ENCODE peak calls at places on chromosomes 6 and 20, in five cellular contexts. E is lung, K is BE2C, H is heart left ventricle, P is breast epithelium. L is an unnamed sample. For H3K4me1 and H3K27me3, the result is how much of the 10 kb centered on the place peaks cover.

GRCh38 chr6:134195164-134195906 is 122.6 kb downstream of the SGK1 start:
- DNase-seq in E (no peak), K (no peak), H (no peak), P (no peak), L (no peak)

GRCh38 chr6:13139119-13139518 is 189.2 kb downstream of the TBC1D7 start:
- DNase-seq in E (no peak), K (no peak), H (no peak), P (no peak), L (no peak)

GRCh38 chr20:23235173-23236027 is 115.2 kb upstream of the NXT1 start:
- DNase-seq in E (peak), K (peak), H (peak), P (no peak), L (peak)

GRCh38 chr6:22251331-22251730 is 45.5 kb downstream of the PRL start:
- DNase-seq in E (no peak), K (no peak), H (no peak), P (no peak), L (no peak)

GRCh38 chr20:51003776-51004175 is 19.1 kb downstream of the KCNG1 start:
- DNase-seq in E (no peak), K (no peak), H (peak), P (no peak), L (no peak)

GRCh38 chr6:9540534-9541126 is 874.2 kb downstream of the TFAP2A start:
- DNase-seq in E (no peak), K (no peak), H (no peak), P (no peak), L (no peak)

GRCh38 chr6:9131201-9131600 is 695.9 kb upstream of the SLC35B3 start:
- DNase-seq in E (no peak), K (no peak), H (no peak), P (no peak), L (no peak)

GRCh38 chr6:73803562-73804221 is 107.7 kb downstream of the CD109 start:
- DNase-seq in E (no peak), K (peak), H (no peak), P (no peak), L (no peak)

GRCh38 chr6:21005816-21006553 is 471.7 kb downstream of the CDKAL1 start:
- DNase-seq in E (no peak), K (peak), H (no peak), P (no peak), L (no peak)

GRCh38 chr6:154579046-154579823 is 68.8 kb upstream of the CNKSR3 start:
- DNase-seq in E (peak), K (no peak), H (no peak), P (no peak), L (no peak)

GRCh38 chr6:45548657-45549515 is 171.2 kb upstream of the SUPT3H start:
- DNase-seq in E (no peak), K (no peak), H (no peak), P (no peak), L (no peak)

GRCh38 chr6:143545165-143545564 is 33.6 kb upstream of the FUCA2 start:
- DNase-seq in E (no peak), K (no peak), H (no peak), P (no peak), L (no peak)

GRCh38 chr20:6616421-6616820 is 151.1 kb upstream of the BMP2 start:
- DNase-seq in E (no peak), K (no peak), H (no peak), P (no peak), L (no peak)

GRCh38 chr6:127301199-127301700 is 34.6 kb downstream of the RNF146 start:
- DNase-seq in E (no peak), K (no peak), H (no peak), P (no peak), L (no peak)

GRCh38 chr20:5128886-5129285 is 2.1 kb downstream of the CDS2 start:
- DNase-seq in E (no peak), K (no peak), H (no peak), P (no peak), L (no peak)

GRCh38 chr6:89260310-89260709 is 43.2 kb upstream of the GABRR1 start:
- DNase-seq in E (no peak), K (no peak), H (no peak), P (no peak), L (no peak)

GRCh38 chr20:46411637-46412036 is 5.2 kb upstream of the ELMO2 start:
- DNase-seq in E (no peak), K (no peak), H (no peak), P (no peak), L (no peak)

GRCh38 chr6:139982652-139983051 is 608.2 kb upstream of the CITED2 start:
- DNase-seq in E (no peak), K (peak), H (no peak), P (no peak), L (no peak)

GRCh38 chr6:96156425-96156824 is 140.7 kb downstream of the FUT9 start:
- DNase-seq in E (no peak), K (no peak), H (no peak), P (no peak), L (no peak)

GRCh38 chr6:12271997-12272396 is 18.2 kb upstream of the EDN1 start:
- DNase-seq in E (no peak), K (no peak), H (no peak), P (no peak), L (no peak)

GRCh38 chr6:138805431-138805830 is 9.5 kb downstream of the ECT2L start:
- DNase-seq in E (no peak), K (no peak), H (no peak), P (no peak), L (peak)

GRCh38 chr20:62212309-62212708 is 7.8 kb downstream of the HRH3 start:
- DNase-seq in E (no peak), K (no peak), H (peak), P (no peak), L (no peak)
- H3K4me1 ChIP-seq in E (under half), K (under half), H (under half), P (under half), L (under half)

GRCh38 chr6:165774903-165775608 is 112.0 kb upstream of the PDE10A start:
- DNase-seq in E (peak), K (no peak), H (no peak), P (no peak), L (peak)
- H3K27me3 ChIP-seq in E (under half), K (under half), H (under half), P (under half), L (under half)

GRCh38 chr6:161440299-161440698 is 166.4 kb upstream of the AGPAT4 start:
- DNase-seq in E (no peak), K (no peak), H (no peak), P (no peak), L (no peak)
- H3K4me1 ChIP-seq in E (under half), K (under half), H (under half), P (under half), L (under half)

GRCh38 chr6:42569102-42570028 is 5.5 kb downstream of the UBR2 start:
- DNase-seq in E (no peak), K (no peak), H (no peak), P (no peak), L (no peak)
- H3K27me3 ChIP-seq in E (under half), K (under half), H (under half), P (under half), L (under half)

GRCh38 chr6:44128020-44128917 is 915 bp downstream of the TMEM63B start:
- DNase-seq in E (no peak), K (peak), H (peak), P (peak), L (peak)
- H3K4me1 ChIP-seq in E (under half), K (under half), H (under half), P (under half), L (half or more)

DNA sequence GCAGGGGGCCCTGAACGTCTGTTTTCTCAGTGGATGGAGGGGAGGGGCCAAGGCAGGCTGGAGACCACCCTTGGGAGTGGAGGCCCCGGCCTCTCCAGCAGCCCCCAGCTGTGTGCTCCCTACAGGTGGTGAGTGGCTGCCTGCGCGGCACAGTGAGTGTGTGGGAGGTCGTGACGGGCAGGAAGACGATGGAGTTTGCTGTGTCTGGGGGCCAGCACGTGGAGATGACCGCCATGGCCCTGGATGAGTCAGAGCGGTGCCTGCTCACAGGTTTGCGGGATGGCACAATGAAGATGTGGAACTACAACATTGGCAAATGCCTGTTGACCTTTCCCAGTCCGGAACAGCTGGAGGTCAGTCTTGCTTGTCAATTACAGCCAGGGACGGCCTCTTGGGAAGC is 52.6 kb downstream of the EFCAB8 start:
- DNase-seq in E (no peak), K (no peak), H (no peak), P (no peak), L (no peak)
- H3K27me3 ChIP-seq in E (under half), K (under half), H (under half), P (under half), L (under half)

GRCh38 chr6:36595168-36595818 is 1.1 kb downstream of the SRSF3 start:
- DNase-seq in E (no peak), K (no peak), H (no peak), P (no peak), L (no peak)
- H3K4me1 ChIP-seq in E (under half), K (under half), H (under half), P (under half), L (half or more)

L was measured in left ventricle myocardium inferior.